ENCODE peak calls at places on chromosomes 2 and 18, in seven cellular contexts. One of them, this sample, is unnamed.

GRCh38 chr2:181005809-181006208 is 25.4 kb downstream of the UBE2E3 start:
- DNase-seq in suprapubic skin: no peak
- DNase-seq in HFF-Myc: no peak
- DNase-seq in heart right ventricle: no peak
- DNase-seq in astrocyte of the cerebellum: no peak
- DNase-seq in HCT116: no peak
- DNase-seq in OCI-LY7: no peak
- DNase-seq in this sample: no peak

GRCh38 chr2:159807183-159808037 is 9.4 kb upstream of the CD302 start:
- DNase-seq in suprapubic skin: no peak
- DNase-seq in HFF-Myc: peak
- DNase-seq in heart right ventricle: no peak
- DNase-seq in astrocyte of the cerebellum: peak
- DNase-seq in HCT116: peak
- DNase-seq in OCI-LY7: peak
- DNase-seq in this sample: peak

GRCh38 chr2:70103531-70104061 is 16.3 kb downstream of the PCBP1 start:
- DNase-seq in suprapubic skin: no peak
- DNase-seq in HFF-Myc: no peak
- DNase-seq in heart right ventricle: no peak
- DNase-seq in astrocyte of the cerebellum: no peak
- DNase-seq in HCT116: no peak
- DNase-seq in OCI-LY7: peak
- DNase-seq in this sample: peak

GRCh38 chr2:44360749-44361329 is 455 bp downstream of the PREPL start:
- DNase-seq in suprapubic skin: no peak
- DNase-seq in HFF-Myc: no peak
- DNase-seq in heart right ventricle: no peak
- DNase-seq in astrocyte of the cerebellum: no peak
- DNase-seq in HCT116: no peak
- DNase-seq in OCI-LY7: peak
- DNase-seq in this sample: no peak

GRCh38 chr2:236782938-236783337 is 213.3 kb downstream of the ACKR3 start:
- DNase-seq in suprapubic skin: peak
- DNase-seq in HFF-Myc: no peak
- DNase-seq in heart right ventricle: no peak
- DNase-seq in astrocyte of the cerebellum: peak
- DNase-seq in HCT116: no peak
- DNase-seq in OCI-LY7: no peak
- DNase-seq in this sample: peak

GRCh38 chr18:49893036-49893435 is 79.7 kb upstream of the ACAA2 start:
- DNase-seq in suprapubic skin: no peak
- DNase-seq in HFF-Myc: no peak
- DNase-seq in heart right ventricle: no peak
- DNase-seq in astrocyte of the cerebellum: no peak
- DNase-seq in HCT116: no peak
- DNase-seq in OCI-LY7: no peak
- DNase-seq in this sample: no peak

GRCh38 chr18:5451130-5451529 is 92.7 kb downstream of the EPB41L3 start:
- DNase-seq in suprapubic skin: no peak
- DNase-seq in HFF-Myc: no peak
- DNase-seq in heart right ventricle: no peak
- DNase-seq in astrocyte of the cerebellum: no peak
- DNase-seq in HCT116: no peak
- DNase-seq in OCI-LY7: no peak
- DNase-seq in this sample: no peak

GRCh38 chr18:72673242-72673641 is 129.1 kb upstream of the CBLN2 start:
- DNase-seq in suprapubic skin: no peak
- DNase-seq in HFF-Myc: no peak
- DNase-seq in heart right ventricle: no peak
- DNase-seq in astrocyte of the cerebellum: no peak
- DNase-seq in HCT116: no peak
- DNase-seq in OCI-LY7: no peak
- DNase-seq in this sample: no peak

GRCh38 chr2:183248866-183249567 is 124.8 kb downstream of the NUP35 start:
- DNase-seq in suprapubic skin: no peak
- DNase-seq in HFF-Myc: peak
- DNase-seq in heart right ventricle: no peak
- DNase-seq in astrocyte of the cerebellum: peak
- DNase-seq in HCT116: peak
- DNase-seq in OCI-LY7: peak
- DNase-seq in this sample: peak

GRCh38 chr2:239398536-239398935 is 2.3 kb downstream of the HDAC4 start:
- DNase-seq in suprapubic skin: no peak
- DNase-seq in HFF-Myc: no peak
- DNase-seq in heart right ventricle: no peak
- DNase-seq in astrocyte of the cerebellum: no peak
- DNase-seq in HCT116: no peak
- DNase-seq in OCI-LY7: no peak
- DNase-seq in this sample: no peak

GRCh38 chr2:206614825-206615224 is 27.5 kb upstream of the FAM237A start:
- DNase-seq in suprapubic skin: no peak
- DNase-seq in HFF-Myc: no peak
- DNase-seq in heart right ventricle: no peak
- DNase-seq in astrocyte of the cerebellum: no peak
- DNase-seq in HCT116: no peak
- DNase-seq in OCI-LY7: no peak
- DNase-seq in this sample: no peak

GRCh38 chr2:39492095-39492590 is 55.1 kb upstream of the MAP4K3 start:
- DNase-seq in suprapubic skin: no peak
- DNase-seq in HFF-Myc: peak
- DNase-seq in heart right ventricle: no peak
- DNase-seq in astrocyte of the cerebellum: peak
- DNase-seq in HCT116: no peak
- DNase-seq in OCI-LY7: peak
- DNase-seq in this sample: peak

GRCh38 chr2:130864830-130865229 is 28.1 kb downstream of the ARHGEF4 start:
- DNase-seq in suprapubic skin: no peak
- DNase-seq in HFF-Myc: peak
- DNase-seq in heart right ventricle: no peak
- DNase-seq in astrocyte of the cerebellum: peak
- DNase-seq in HCT116: peak
- DNase-seq in OCI-LY7: peak
- DNase-seq in this sample: no peak

GRCh38 chr2:218745559-218746469 is 35.2 kb downstream of the TTLL4 start:
- DNase-seq in suprapubic skin: no peak
- DNase-seq in HFF-Myc: no peak
- DNase-seq in heart right ventricle: peak
- DNase-seq in astrocyte of the cerebellum: peak
- DNase-seq in HCT116: peak
- DNase-seq in OCI-LY7: no peak
- DNase-seq in this sample: no peak

GRCh38 chr2:31233216-31233615 is 736 bp upstream of the EHD3 start:
- DNase-seq in suprapubic skin: no peak
- DNase-seq in HFF-Myc: no peak
- DNase-seq in heart right ventricle: no peak
- DNase-seq in astrocyte of the cerebellum: no peak
- DNase-seq in HCT116: no peak
- DNase-seq in OCI-LY7: no peak
- DNase-seq in this sample: no peak

GRCh38 chr2:17539596-17539992 is 902 bp upstream of the VSNL1 start:
- DNase-seq in suprapubic skin: peak
- DNase-seq in HFF-Myc: no peak
- DNase-seq in heart right ventricle: peak
- DNase-seq in astrocyte of the cerebellum: no peak
- DNase-seq in HCT116: peak
- DNase-seq in OCI-LY7: no peak
- DNase-seq in this sample: no peak

GRCh38 chr2:234399451-234400246 is 97.2 kb downstream of the ARL4C start:
- DNase-seq in suprapubic skin: no peak
- DNase-seq in HFF-Myc: no peak
- DNase-seq in heart right ventricle: no peak
- DNase-seq in astrocyte of the cerebellum: peak
- DNase-seq in HCT116: no peak
- DNase-seq in OCI-LY7: no peak
- DNase-seq in this sample: peak

GRCh38 chr2:100197643-100198153 is 55.3 kb upstream of the AFF3 start:
- DNase-seq in suprapubic skin: no peak
- DNase-seq in HFF-Myc: no peak
- DNase-seq in heart right ventricle: peak
- DNase-seq in astrocyte of the cerebellum: peak
- DNase-seq in HCT116: no peak
- DNase-seq in OCI-LY7: no peak
- DNase-seq in this sample: no peak

GRCh38 chr2:177239934-177240600 is 24.5 kb downstream of the NFE2L2 start:
- DNase-seq in suprapubic skin: no peak
- DNase-seq in HFF-Myc: peak
- DNase-seq in heart right ventricle: no peak
- DNase-seq in astrocyte of the cerebellum: no peak
- DNase-seq in HCT116: no peak
- DNase-seq in OCI-LY7: peak
- DNase-seq in this sample: peak

DNA sequence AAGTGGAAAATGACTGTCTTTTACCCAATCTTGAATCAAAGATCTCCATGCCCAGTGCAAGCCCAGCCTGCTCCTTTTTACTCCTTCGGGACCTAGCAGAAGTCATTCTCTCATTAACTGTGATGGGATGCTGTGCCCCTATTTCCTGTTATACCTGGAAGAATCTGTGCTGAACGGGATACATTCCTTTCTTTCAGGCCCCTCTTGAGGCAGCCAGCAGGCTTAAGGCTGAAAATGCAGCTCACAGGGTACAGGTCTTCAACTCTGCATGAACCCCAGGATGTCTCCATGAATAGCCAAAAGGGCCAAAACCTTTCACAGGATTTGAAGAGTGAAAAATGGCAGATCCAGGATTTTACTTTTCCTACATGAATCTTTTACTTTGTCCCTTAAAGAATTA is 784.8 kb upstream of the KLHL29 start:
- DNase-seq in suprapubic skin: no peak
- DNase-seq in HFF-Myc: no peak
- DNase-seq in heart right ventricle: no peak
- DNase-seq in astrocyte of the cerebellum: no peak
- DNase-seq in HCT116: no peak
- DNase-seq in OCI-LY7: no peak
- DNase-seq in this sample: no peak
- H3K4me3 ChIP-seq in suprapubic skin: no peak
- H3K4me3 ChIP-seq in HFF-Myc: no peak
- H3K4me3 ChIP-seq in heart right ventricle: no peak
- H3K4me3 ChIP-seq in astrocyte of the cerebellum: no peak
- H3K4me3 ChIP-seq in HCT116: no peak
- H3K4me3 ChIP-seq in OCI-LY7: no peak
- H3K4me3 ChIP-seq in this sample: no peak

GRCh38 chr2:230459213-230459612 is 43.2 kb downstream of the SP100 start:
- DNase-seq in suprapubic skin: no peak
- DNase-seq in HFF-Myc: no peak
- DNase-seq in heart right ventricle: no peak
- DNase-seq in astrocyte of the cerebellum: no peak
- DNase-seq in HCT116: no peak
- DNase-seq in OCI-LY7: no peak
- DNase-seq in this sample: no peak

GRCh38 chr2:230455005-230455684 is 39.1 kb downstream of the SP100 start:
- DNase-seq in suprapubic skin: no peak
- DNase-seq in HFF-Myc: no peak
- DNase-seq in heart right ventricle: no peak
- DNase-seq in astrocyte of the cerebellum: no peak
- DNase-seq in HCT116: no peak
- DNase-seq in OCI-LY7: no peak
- DNase-seq in this sample: peak

GRCh38 chr2:230457073-230457768 is 41.2 kb downstream of the SP100 start:
- DNase-seq in suprapubic skin: no peak
- DNase-seq in HFF-Myc: no peak
- DNase-seq in heart right ventricle: no peak
- DNase-seq in astrocyte of the cerebellum: no peak
- DNase-seq in HCT116: no peak
- DNase-seq in OCI-LY7: peak
- DNase-seq in this sample: peak

GRCh38 chr2:230457793-230458192 is 41.8 kb downstream of the SP100 start:
- DNase-seq in suprapubic skin: no peak
- DNase-seq in HFF-Myc: no peak
- DNase-seq in heart right ventricle: no peak
- DNase-seq in astrocyte of the cerebellum: no peak
- DNase-seq in HCT116: no peak
- DNase-seq in OCI-LY7: no peak
- DNase-seq in this sample: no peak
- TF ChIP-seq CTCF in suprapubic skin: no peak
- TF ChIP-seq CTCF in HFF-Myc: no peak
- TF ChIP-seq CTCF in heart right ventricle: no peak
- TF ChIP-seq CTCF in astrocyte of the cerebellum: no peak
- TF ChIP-seq CTCF in HCT116: no peak
- TF ChIP-seq CTCF in OCI-LY7: no peak
- TF ChIP-seq CTCF in this sample: no peak

GRCh38 chr2:157327621-157328102 is 2.0 kb upstream of the ERMN start:
- DNase-seq in suprapubic skin: peak
- DNase-seq in HFF-Myc: peak
- DNase-seq in heart right ventricle: peak
- DNase-seq in astrocyte of the cerebellum: peak
- DNase-seq in HCT116: peak
- DNase-seq in OCI-LY7: peak
- DNase-seq in this sample: peak
- H3K4me3 ChIP-seq in suprapubic skin: no peak
- H3K4me3 ChIP-seq in HFF-Myc: no peak
- H3K4me3 ChIP-seq in heart right ventricle: no peak
- H3K4me3 ChIP-seq in astrocyte of the cerebellum: no peak
- H3K4me3 ChIP-seq in HCT116: no peak
- H3K4me3 ChIP-seq in OCI-LY7: no peak
- H3K4me3 ChIP-seq in this sample: no peak

GRCh38 chr2:2096803-2097464 is 234.1 kb downstream of the MYT1L start:
- DNase-seq in suprapubic skin: no peak
- DNase-seq in HFF-Myc: no peak
- DNase-seq in heart right ventricle: no peak
- DNase-seq in astrocyte of the cerebellum: no peak
- DNase-seq in HCT116: no peak
- DNase-seq in OCI-LY7: no peak
- DNase-seq in this sample: no peak

GRCh38 chr2:2097549-2097948 is 233.5 kb downstream of the MYT1L start:
- DNase-seq in suprapubic skin: no peak
- DNase-seq in HFF-Myc: no peak
- DNase-seq in heart right ventricle: no peak
- DNase-seq in astrocyte of the cerebellum: no peak
- DNase-seq in HCT116: no peak
- DNase-seq in OCI-LY7: no peak
- DNase-seq in this sample: no peak

GRCh38 chr2:2098458-2099167 is 232.5 kb downstream of the MYT1L start:
- DNase-seq in suprapubic skin: no peak
- DNase-seq in HFF-Myc: no peak
- DNase-seq in heart right ventricle: no peak
- DNase-seq in astrocyte of the cerebellum: no peak
- DNase-seq in HCT116: no peak
- DNase-seq in OCI-LY7: no peak
- DNase-seq in this sample: no peak

DNA sequence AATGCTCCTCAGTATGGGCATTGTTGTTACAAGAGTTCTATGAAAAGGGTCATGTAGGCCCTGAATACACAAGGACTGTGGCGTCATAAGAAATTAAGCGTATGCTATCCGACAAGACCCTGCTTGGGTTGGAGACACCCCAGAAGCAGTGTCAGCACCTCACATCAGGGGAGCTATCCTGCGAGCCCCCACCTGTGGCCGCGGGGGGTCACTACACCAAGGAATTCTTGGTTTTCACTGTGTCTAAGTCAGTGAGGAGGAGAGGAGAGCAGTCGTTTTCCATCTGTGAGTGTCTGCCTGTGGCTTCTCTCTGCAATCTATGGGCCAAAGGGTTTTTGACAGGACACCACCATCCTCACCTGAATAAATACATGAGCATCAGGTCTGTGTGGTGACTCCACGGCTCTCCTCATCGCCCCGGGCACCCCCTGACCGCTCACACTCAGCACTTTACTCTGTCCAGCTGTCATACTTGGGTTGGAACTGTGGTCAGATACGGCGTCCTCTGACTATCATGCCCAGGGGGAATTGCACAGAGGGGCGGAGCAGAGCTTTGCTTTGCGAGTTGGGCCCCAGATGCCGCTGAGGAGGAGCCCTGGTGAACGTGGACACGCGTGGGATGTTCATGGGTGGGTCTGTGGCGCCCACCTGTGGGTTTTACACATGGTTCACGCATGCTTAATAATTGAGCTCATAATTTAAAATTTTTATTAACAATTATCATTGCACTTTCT is 235.5 kb downstream of the MYT1L start:
- DNase-seq in suprapubic skin: no peak
- DNase-seq in HFF-Myc: no peak
- DNase-seq in heart right ventricle: no peak
- DNase-seq in astrocyte of the cerebellum: no peak
- DNase-seq in HCT116: no peak
- DNase-seq in OCI-LY7: no peak
- DNase-seq in this sample: no peak
- TF ChIP-seq CTCF in suprapubic skin: no peak
- TF ChIP-seq CTCF in HFF-Myc: no peak
- TF ChIP-seq CTCF in heart right ventricle: no peak
- TF ChIP-seq CTCF in astrocyte of the cerebellum: no peak
- TF ChIP-seq CTCF in HCT116: no peak
- TF ChIP-seq CTCF in OCI-LY7: no peak
- TF ChIP-seq CTCF in this sample: no peak